ENCODE peak calls at places on chromosomes 13 and 19, in four cellular contexts. A, G, U and C are unnamed samples.

GRCh38 chr19:50662442-50663279 is 13.4 kb downstream of the C19orf81 start:
- DNase-seq in A (no peak), G (no peak), U (no peak), C (no peak)

GRCh38 chr19:6501740-6502648 is at the start of gene TUBB4A:
- DNase-seq in A (peak), G (no peak), U (peak), C (no peak)

GRCh38 chr13:34654203-34654602 is 287.9 kb upstream of the NBEA start:
- DNase-seq in A (no peak), G (no peak), U (no peak), C (no peak)

GRCh38 chr13:50406831-50407230 is 391.6 kb downstream of the KCNRG start:
- DNase-seq in A (no peak), G (no peak), U (no peak), C (no peak)

GRCh38 chr13:53460776-53461175 is 432.2 kb downstream of the OLFM4 start:
- DNase-seq in A (no peak), G (no peak), U (no peak), C (no peak)

GRCh38 chr19:46926201-46927071 is 65.6 kb downstream of the ARHGAP35 start:
- DNase-seq in A (no peak), G (no peak), U (no peak), C (no peak)

GRCh38 chr19:39497850-39498261 is 891 bp upstream of the DLL3 start:
- DNase-seq in A (peak), G (no peak), U (no peak), C (no peak)

GRCh38 chr19:17522988-17523872 is 11.8 kb downstream of the PGLS start:
- DNase-seq in A (no peak), G (peak), U (peak), C (peak)

GRCh38 chr19:10701955-10702307 is 692 bp downstream of the QTRT1 start:
- DNase-seq in A (peak), G (no peak), U (no peak), C (no peak)

GRCh38 chr13:32453981-32454380 is 26.1 kb upstream of the N4BP2L1 start:
- DNase-seq in A (no peak), G (no peak), U (no peak), C (no peak)

GRCh38 chr13:102902789-102903347 is 57.0 kb downstream of the ERCC5 start:
- DNase-seq in A (peak), G (no peak), U (no peak), C (no peak)

GRCh38 chr13:53054569-53054968 is 26.0 kb downstream of the OLFM4 start:
- DNase-seq in A (no peak), G (no peak), U (peak), C (no peak)

GRCh38 chr13:98937911-98938381 is 39.9 kb downstream of the DOCK9 start:
- DNase-seq in A (no peak), G (no peak), U (no peak), C (no peak)

GRCh38 chr13:31756346-31756745 is 17.0 kb downstream of the RXFP2 start:
- DNase-seq in A (no peak), G (no peak), U (no peak), C (no peak)

GRCh38 chr13:46469064-46469463 is 82.0 kb upstream of the RUBCNL start:
- DNase-seq in A (no peak), G (no peak), U (no peak), C (no peak)

GRCh38 chr19:17530586-17530985 is 19.1 kb downstream of the PGLS start:
- DNase-seq in A (no peak), G (no peak), U (no peak), C (no peak)

GRCh38 chr13:91154553-91154952 is 192.9 kb upstream of the MIR17HG start:
- DNase-seq in A (no peak), G (no peak), U (no peak), C (no peak)

GRCh38 chr19:5540208-5540607 is 27.5 kb downstream of the TINCR start:
- DNase-seq in A (no peak), G (no peak), U (no peak), C (no peak)

GRCh38 chr19:41426952-41427646 is at the start of gene B3GNT8:
- DNase-seq in A (peak), G (peak), U (peak), C (peak)

GRCh38 chr19:38318595-38319142 is 976 bp upstream of the KCNK6 start:
- DNase-seq in A (no peak), G (no peak), U (no peak), C (no peak)

GRCh38 chr13:46683879-46684278 is 113.1 kb downstream of the ESD start:
- DNase-seq in A (no peak), G (no peak), U (no peak), C (no peak)

GRCh38 chr13:51156666-51157065 is 45.6 kb upstream of the C13orf42 start:
- DNase-seq in A (no peak), G (no peak), U (no peak), C (no peak)

GRCh38 chr13:109647046-109647445 is 139.3 kb downstream of the IRS2 start:
- DNase-seq in A (no peak), G (no peak), U (no peak), C (no peak)

GRCh38 chr19:10896851-10897526 is 25.6 kb downstream of the CARM1 start:
- DNase-seq in A (no peak), G (no peak), U (no peak), C (no peak)

GRCh38 chr19:15633122-15633521 is 7.6 kb upstream of the CYP4F3 start:
- DNase-seq in A (no peak), G (no peak), U (no peak), C (no peak)

GRCh38 chr13:39505151-39505550 is 97.8 kb downstream of the LHFPL6 start:
- DNase-seq in A (no peak), G (no peak), U (no peak), C (no peak)

GRCh38 chr19:10419200-10419645 is 1.1 kb upstream of the PDE4A start:
- DNase-seq in A (peak), G (no peak), U (no peak), C (no peak)

GRCh38 chr13:42524487-42525034 is 49.4 kb upstream of the TNFSF11 start:
- DNase-seq in A (no peak), G (no peak), U (no peak), C (no peak)

DNA sequence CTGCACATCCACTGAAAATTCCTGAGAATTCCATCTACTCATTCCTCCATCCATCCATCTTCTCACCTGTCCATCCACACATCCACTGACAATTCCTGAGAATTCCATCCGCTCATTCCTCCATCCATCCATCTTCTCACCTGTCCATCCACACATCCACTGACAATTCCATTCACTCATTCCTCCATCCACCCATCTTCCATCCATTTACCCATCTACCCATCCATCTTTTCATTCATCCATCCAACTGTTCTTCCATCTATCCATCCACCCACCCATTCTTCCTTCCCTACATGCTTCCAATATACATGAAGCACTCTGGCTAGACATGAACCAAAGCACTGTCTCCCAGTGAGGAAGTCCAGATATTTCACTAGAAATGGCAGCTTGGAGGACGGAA is 15.6 kb downstream of the TRPM4 start:
- DNase-seq in A (no peak), G (no peak), U (no peak), C (no peak)
- H3K4me3 ChIP-seq in A (no peak), G (no peak), U (no peak), C (no peak)

DNA sequence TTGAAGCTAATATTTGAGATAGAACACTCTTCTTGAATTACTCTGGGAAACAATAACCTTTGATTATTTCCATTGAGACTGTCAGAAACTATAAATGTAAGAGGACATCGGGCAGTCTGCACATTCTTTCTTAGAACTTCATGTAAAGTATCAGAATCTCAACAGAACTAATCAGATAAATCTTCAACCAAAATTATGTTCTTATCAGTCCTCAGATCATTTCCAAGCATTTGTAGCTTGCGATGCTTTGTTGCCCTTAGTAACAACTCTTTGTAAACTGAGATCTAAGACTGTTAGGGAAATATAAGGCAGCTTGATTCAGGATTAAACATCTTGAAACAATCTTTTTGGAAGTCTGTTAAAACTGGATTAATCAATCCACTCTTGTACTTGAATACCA is 70.3 kb downstream of the FNDC3A start:
- DNase-seq in A (no peak), G (no peak), U (no peak), C (no peak)
- TF ChIP-seq CTCF in A (no peak), G (no peak), U (no peak), C (no peak)

GRCh38 chr13:112204881-112205327 is 138.0 kb downstream of the SOX1 start:
- DNase-seq in A (no peak), G (no peak), U (no peak), C (no peak)
- H3K4me3 ChIP-seq in A (no peak), G (no peak), U (no peak), C (peak)

DNA sequence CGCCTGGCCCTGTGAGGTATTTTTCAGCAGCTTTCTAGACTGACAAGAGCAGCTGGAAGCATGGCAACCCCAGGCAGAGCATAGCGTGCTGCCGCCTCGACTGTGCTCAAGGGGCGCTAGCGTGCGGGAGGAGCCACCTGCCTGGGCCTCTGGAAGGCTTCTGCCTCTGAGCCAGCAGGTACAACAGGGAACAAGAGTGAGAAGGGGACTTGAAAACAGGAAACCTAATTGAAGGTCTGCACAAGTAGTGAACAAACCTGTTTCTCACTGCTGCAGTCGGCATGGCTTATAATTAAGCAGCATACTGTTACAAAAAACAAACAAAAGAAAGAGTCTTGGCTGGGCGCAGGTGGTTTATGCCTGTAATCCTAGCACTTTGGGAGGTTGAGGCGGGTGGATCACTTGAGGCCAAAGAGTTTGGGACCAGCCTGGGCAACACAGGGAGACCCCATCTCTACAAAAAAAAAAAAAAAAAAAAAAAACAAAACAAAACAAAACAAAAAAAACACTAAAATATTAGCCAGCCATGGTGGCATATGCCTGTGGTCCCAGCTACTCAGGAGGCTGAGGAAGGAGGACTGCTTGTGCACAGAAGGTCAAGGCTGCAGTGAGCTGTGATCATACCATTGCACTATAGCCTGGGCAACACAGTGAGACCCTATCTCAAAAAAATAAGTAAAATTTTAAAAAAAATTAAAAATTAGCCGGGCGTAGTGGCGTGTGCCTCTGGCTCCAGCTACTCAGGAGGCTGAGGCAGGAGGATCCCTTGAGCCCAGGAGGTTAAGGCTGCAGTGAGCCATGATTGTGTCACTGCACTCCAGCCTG is 12.6 kb upstream of the GARRE1 start:
- DNase-seq in A (peak), G (peak), U (no peak), C (peak)
- TF ChIP-seq CTCF in A (peak), G (no peak), U (peak), C (peak)

GRCh38 chr19:14138576-14139265 is 2.3 kb upstream of the ASF1B start:
- DNase-seq in A (no peak), G (no peak), U (no peak), C (no peak)

GRCh38 chr19:14135985-14136508 is 342 bp downstream of the ASF1B start:
- DNase-seq in A (no peak), G (no peak), U (no peak), C (no peak)

GRCh38 chr19:14136509-14137281 is at the start of gene ASF1B:
- DNase-seq in A (peak), G (peak), U (peak), C (peak)

GRCh38 chr19:14139944-14140343 is 3.6 kb upstream of the ASF1B start:
- DNase-seq in A (no peak), G (peak), U (peak), C (no peak)

GRCh38 chr19:14135355-14135754 is 1.0 kb downstream of the ASF1B start:
- DNase-seq in A (no peak), G (no peak), U (no peak), C (no peak)
- H3K4me3 ChIP-seq in A (peak), G (no peak), U (no peak), C (no peak)